ENCODE peak calls at places on chromosome 4, in nine cellular contexts. T, G, U, P, M, J, O, V and N are unnamed samples.

GRCh38 chr4:186891859-186892486 is 168.3 kb upstream of the FAT1 start:
- DNase-seq in T (no peak), G (no peak), U (no peak), P (no peak), M (no peak), J (no peak), O (no peak), V (no peak), N (no peak)

GRCh38 chr4:37383579-37384229 is 139.2 kb downstream of the NWD2 start:
- DNase-seq in T (no peak), G (no peak), U (no peak), P (no peak), M (no peak), J (no peak), O (peak), V (peak), N (no peak)

GRCh38 chr4:155371432-155372043 is 5.2 kb downstream of the MAP9 start:
- DNase-seq in T (no peak), G (no peak), U (no peak), P (no peak), M (no peak), J (no peak), O (peak), V (peak), N (no peak)

GRCh38 chr4:20944451-20944850 is 244.2 kb downstream of the PACRGL start:
- DNase-seq in T (no peak), G (no peak), U (no peak), P (no peak), M (no peak), J (no peak), O (no peak), V (no peak), N (no peak)

GRCh38 chr4:80173387-80173786 is 23.9 kb upstream of the PRDM8 start:
- DNase-seq in T (no peak), G (peak), U (no peak), P (no peak), M (no peak), J (no peak), O (peak), V (peak), N (no peak)

GRCh38 chr4:120055167-120055566 is 11.5 kb downstream of the MAD2L1 start:
- DNase-seq in T (no peak), G (no peak), U (no peak), P (no peak), M (no peak), J (no peak), O (no peak), V (no peak), N (no peak)

GRCh38 chr4:84582988-84583870 is at the start of gene CDS1:
- DNase-seq in T (peak), G (no peak), U (peak), P (peak), M (peak), J (peak), O (peak), V (no peak), N (no peak)

GRCh38 chr4:114598191-114599121 is at the start of gene UGT8:
- DNase-seq in T (peak), G (no peak), U (peak), P (no peak), M (peak), J (peak), O (peak), V (peak), N (no peak)

GRCh38 chr4:121237069-121237399 is 72.9 kb upstream of the TNIP3 start:
- DNase-seq in T (no peak), G (no peak), U (no peak), P (no peak), M (no peak), J (no peak), O (no peak), V (no peak), N (no peak)

GRCh38 chr4:139777757-139778156 is 112.1 kb downstream of the MGST2 start:
- DNase-seq in T (no peak), G (no peak), U (no peak), P (no peak), M (no peak), J (no peak), O (no peak), V (no peak), N (no peak)

GRCh38 chr4:99275050-99275449 is 15.7 kb downstream of the ADH1A start:
- DNase-seq in T (no peak), G (no peak), U (no peak), P (no peak), M (no peak), J (no peak), O (no peak), V (no peak), N (no peak)

GRCh38 chr4:61995717-61996337 is 795.7 kb downstream of the ADGRL3 start:
- DNase-seq in T (no peak), G (no peak), U (no peak), P (no peak), M (no peak), J (no peak), O (no peak), V (no peak), N (no peak)

GRCh38 chr4:7411491-7411890 is 23.2 kb downstream of the PSAPL1 start:
- DNase-seq in T (no peak), G (no peak), U (no peak), P (no peak), M (no peak), J (no peak), O (no peak), V (no peak), N (peak)

GRCh38 chr4:176868676-176869075 is 76.0 kb upstream of the VEGFC start:
- DNase-seq in T (no peak), G (no peak), U (no peak), P (no peak), M (no peak), J (no peak), O (no peak), V (no peak), N (no peak)

GRCh38 chr4:61277785-61278184 is 77.7 kb downstream of the ADGRL3 start:
- DNase-seq in T (no peak), G (no peak), U (no peak), P (no peak), M (no peak), J (no peak), O (peak), V (peak), N (no peak)

GRCh38 chr4:6591781-6592180 is 16.8 kb downstream of the MAN2B2 start:
- DNase-seq in T (no peak), G (no peak), U (no peak), P (no peak), M (no peak), J (no peak), O (no peak), V (no peak), N (no peak)

GRCh38 chr4:2484993-2485392 is 16.1 kb downstream of the RNF4 start:
- DNase-seq in T (peak), G (no peak), U (peak), P (peak), M (peak), J (peak), O (no peak), V (peak), N (no peak)

GRCh38 chr4:128825226-128825625 is 15.7 kb downstream of the JADE1 start:
- DNase-seq in T (no peak), G (no peak), U (peak), P (no peak), M (no peak), J (no peak), O (peak), V (peak), N (no peak)

GRCh38 chr4:72179342-72179741 is 147.5 kb downstream of the NPFFR2 start:
- DNase-seq in T (no peak), G (no peak), U (no peak), P (no peak), M (no peak), J (no peak), O (no peak), V (no peak), N (no peak)

GRCh38 chr4:7777017-7777710 is 162.5 kb downstream of the AFAP1 start:
- DNase-seq in T (no peak), G (no peak), U (peak), P (no peak), M (no peak), J (no peak), O (no peak), V (no peak), N (no peak)

GRCh38 chr4:15031993-15032660 is 29.8 kb downstream of the CPEB2 start:
- DNase-seq in T (no peak), G (no peak), U (no peak), P (no peak), M (no peak), J (no peak), O (no peak), V (peak), N (no peak)

GRCh38 chr4:116099596-116099995 is 985.8 kb downstream of the TRAM1L1 start:
- DNase-seq in T (no peak), G (no peak), U (no peak), P (no peak), M (no peak), J (no peak), O (peak), V (no peak), N (no peak)

GRCh38 chr4:118270492-118270891 is 82.3 kb downstream of the PRSS12 start:
- DNase-seq in T (no peak), G (no peak), U (no peak), P (no peak), M (no peak), J (no peak), O (peak), V (peak), N (no peak)

GRCh38 chr4:1137063-1137771 is 23.9 kb upstream of the RNF212 start:
- DNase-seq in T (no peak), G (no peak), U (no peak), P (no peak), M (no peak), J (no peak), O (no peak), V (peak), N (no peak)

GRCh38 chr4:68904786-68905185 is 46.8 kb downstream of the UGT2A3 start:
- DNase-seq in T (no peak), G (no peak), U (peak), P (no peak), M (no peak), J (no peak), O (no peak), V (no peak), N (no peak)

GRCh38 chr4:58209576-58209975 is 1099.4 kb upstream of the IGFBP7 start:
- DNase-seq in T (no peak), G (no peak), U (no peak), P (no peak), M (no peak), J (no peak), O (no peak), V (no peak), N (no peak)

GRCh38 chr4:116598980-116599789 is 486.2 kb downstream of the TRAM1L1 start:
- DNase-seq in T (peak), G (no peak), U (no peak), P (peak), M (no peak), J (peak), O (no peak), V (no peak), N (no peak)

GRCh38 chr4:3193531-3194203 is 55.3 kb upstream of the MSANTD1 start:
- DNase-seq in T (no peak), G (no peak), U (no peak), P (no peak), M (no peak), J (no peak), O (peak), V (peak), N (no peak)

GRCh38 chr4:180655886-180656285 is 1587.3 kb upstream of the TENM3 start:
- DNase-seq in T (no peak), G (no peak), U (no peak), P (no peak), M (no peak), J (no peak), O (no peak), V (no peak), N (no peak)

GRCh38 chr4:17688011-17688441 is 73.6 kb downstream of the MED28 start:
- DNase-seq in T (no peak), G (no peak), U (no peak), P (no peak), M (no peak), J (no peak), O (no peak), V (no peak), N (no peak)

GRCh38 chr4:140234697-140235060 is 80.7 kb upstream of the MAML3 start:
- DNase-seq in T (no peak), G (no peak), U (no peak), P (no peak), M (no peak), J (no peak), O (no peak), V (no peak), N (no peak)

GRCh38 chr4:1720163-1720983 is 750 bp downstream of the TMEM129 start:
- DNase-seq in T (peak), G (no peak), U (peak), P (no peak), M (peak), J (peak), O (peak), V (peak), N (no peak)

GRCh38 chr4:37967749-37968148 is 7.6 kb downstream of the PTTG2 start:
- DNase-seq in T (no peak), G (peak), U (no peak), P (no peak), M (no peak), J (no peak), O (no peak), V (peak), N (no peak)

GRCh38 chr4:76984127-76984526 is 34.6 kb downstream of the SEPTIN11 start:
- DNase-seq in T (no peak), G (no peak), U (no peak), P (peak), M (peak), J (no peak), O (peak), V (peak), N (no peak)

GRCh38 chr4:94570558-94570957 is 118.8 kb downstream of the PDLIM5 start:
- DNase-seq in T (no peak), G (no peak), U (no peak), P (no peak), M (no peak), J (no peak), O (no peak), V (no peak), N (no peak)

DNA sequence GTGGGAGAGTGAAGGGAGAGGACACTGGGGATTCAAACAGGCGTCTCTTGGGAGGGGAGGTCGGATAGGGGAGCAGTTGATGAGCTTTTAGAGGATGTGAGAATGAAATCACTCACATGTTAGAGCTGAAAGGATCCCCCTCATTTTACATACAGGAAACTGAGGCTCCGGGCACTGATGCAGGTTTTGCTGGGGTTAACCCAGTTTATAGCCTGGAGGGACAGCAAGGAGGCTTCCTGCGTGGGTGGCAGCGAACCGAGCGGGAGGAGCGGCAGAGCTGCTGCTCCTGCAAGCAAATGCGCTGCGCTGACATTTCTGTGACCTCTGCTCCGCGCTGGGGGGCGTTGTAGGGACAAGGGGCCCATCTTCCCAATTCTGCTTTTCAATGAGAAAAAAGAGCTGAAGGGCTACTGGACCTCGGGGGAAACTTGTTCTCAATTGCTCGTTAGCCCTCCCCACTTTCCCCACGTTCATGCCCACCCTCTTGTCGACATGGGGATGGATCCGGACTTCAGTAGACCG is 1.1 kb upstream of the NEUROG2 start:
- DNase-seq in T (no peak), G (no peak), U (no peak), P (no peak), M (peak), J (no peak), O (no peak), V (no peak), N (no peak)
- TF ChIP-seq CTCF in T (no peak), G (no peak), U (no peak), P (no peak), M (peak), J (no peak), O (no peak), V (no peak), N (no peak)

DNA sequence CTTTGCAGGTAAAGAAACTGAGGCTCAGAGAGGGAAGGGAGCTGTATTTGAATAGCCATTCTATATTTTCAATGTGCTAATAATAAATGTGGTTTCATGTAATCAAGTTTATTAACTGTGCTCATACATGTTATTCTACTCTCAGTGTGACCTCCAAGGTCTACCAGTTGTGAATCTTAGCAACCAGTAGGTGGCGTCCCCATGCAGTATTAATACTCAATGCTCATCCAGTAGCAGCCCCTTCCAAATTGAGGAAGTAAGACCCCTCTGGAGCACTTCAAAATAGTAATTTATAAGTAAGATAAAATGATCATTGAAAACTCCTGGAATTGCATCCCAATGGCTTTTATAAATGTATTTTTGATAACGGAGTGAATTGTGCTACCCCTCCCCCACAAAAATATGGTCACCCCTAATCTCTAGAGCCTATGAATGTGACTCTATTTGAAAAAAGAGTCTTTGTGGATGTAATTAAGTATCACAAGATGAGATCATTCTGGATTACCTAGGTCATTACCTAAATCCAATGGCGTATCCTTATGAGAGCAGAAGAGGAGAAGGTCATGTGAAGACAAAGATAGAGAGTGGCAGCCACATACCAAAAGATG is 20.4 kb upstream of the SEPSECS start:
- DNase-seq in T (no peak), G (no peak), U (no peak), P (no peak), M (no peak), J (no peak), O (peak), V (peak), N (no peak)
- TF ChIP-seq CTCF in T (peak), G (peak), U (peak), P (peak), M (peak), J (peak), O (peak), V (peak), N (peak)

GRCh38 chr4:123351713-123352112 is 44.9 kb upstream of the SPRY1 start:
- DNase-seq in T (no peak), G (no peak), U (no peak), P (no peak), M (no peak), J (peak), O (no peak), V (no peak), N (no peak)

GRCh38 chr4:123350191-123350544 is 46.4 kb upstream of the SPRY1 start:
- DNase-seq in T (no peak), G (no peak), U (no peak), P (no peak), M (no peak), J (no peak), O (peak), V (peak), N (no peak)

GRCh38 chr4:123349401-123350190 is 47.0 kb upstream of the SPRY1 start:
- DNase-seq in T (no peak), G (no peak), U (no peak), P (no peak), M (no peak), J (no peak), O (no peak), V (no peak), N (no peak)

GRCh38 chr4:123352240-123352945 is 44.2 kb upstream of the SPRY1 start:
- DNase-seq in T (no peak), G (no peak), U (no peak), P (no peak), M (no peak), J (no peak), O (peak), V (peak), N (no peak)

GRCh38 chr4:123350726-123351125 is 45.9 kb upstream of the SPRY1 start:
- DNase-seq in T (no peak), G (no peak), U (no peak), P (no peak), M (no peak), J (no peak), O (no peak), V (no peak), N (no peak)
- TF ChIP-seq CTCF in T (no peak), G (no peak), U (no peak), P (no peak), M (no peak), J (no peak), O (no peak), V (no peak), N (no peak)

DNA sequence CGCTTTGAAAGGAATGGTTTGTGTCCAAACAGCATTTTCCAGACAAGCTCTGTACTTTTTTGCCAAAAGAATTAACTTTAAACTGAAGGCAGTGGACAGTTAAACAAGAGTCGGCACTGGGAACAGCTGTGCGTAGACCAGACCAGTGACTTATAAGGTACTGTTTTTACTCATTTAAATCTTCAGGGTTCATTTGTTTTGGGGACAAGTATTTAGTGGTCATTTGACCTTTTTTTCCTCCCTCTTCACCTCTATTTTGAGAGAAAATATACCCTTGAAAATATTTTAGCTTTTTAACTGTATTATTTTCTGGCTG is 303.8 kb downstream of the ARHGAP24 start:
- DNase-seq in T (no peak), G (no peak), U (no peak), P (no peak), M (no peak), J (no peak), O (peak), V (peak), N (no peak)
- TF ChIP-seq CTCF in T (no peak), G (no peak), U (no peak), P (no peak), M (no peak), J (no peak), O (no peak), V (no peak), N (no peak)